ENCODE peak calls at places on chromosomes 3 and 15, in ten cellular contexts. F is lower leg skin, G is A549, H is breast epithelium, Y is IMR-90, Z is right lobe of liver, Q is HCT116, N is heart left ventricle, C is stomach, W is K562. X is an unnamed sample.

GRCh38 chr3:42148982-42149432 is 57.9 kb downstream of the TRAK1 start:
- DNase-seq in F (peak), G (no peak), H (peak), Y (peak), Z (no peak), Q (no peak), N (peak), C (peak), W (peak), X (peak)

GRCh38 chr15:79003301-79003700 is 58.5 kb upstream of the CTSH start:
- DNase-seq in F (no peak), G (no peak), H (no peak), Y (peak), Z (no peak), Q (no peak), N (peak), C (no peak), W (no peak), X (no peak)

GRCh38 chr15:29063646-29064045 is 177.9 kb downstream of the APBA2 start:
- DNase-seq in F (no peak), G (no peak), H (no peak), Y (no peak), Z (no peak), Q (no peak), N (no peak), C (no peak), W (no peak), X (no peak)

GRCh38 chr15:39028069-39028468 is 463.5 kb upstream of the RASGRP1 start:
- DNase-seq in F (peak), G (peak), H (no peak), Y (peak), Z (no peak), Q (no peak), N (peak), C (no peak), W (no peak), X (no peak)

GRCh38 chr3:127483902-127484591 is 106.5 kb downstream of the TPRA1 start:
- DNase-seq in F (no peak), G (no peak), H (no peak), Y (no peak), Z (peak), Q (no peak), N (no peak), C (peak), W (no peak), X (no peak)

GRCh38 chr3:62128028-62128427 is 245.3 kb downstream of the FEZF2 start:
- DNase-seq in F (peak), G (no peak), H (no peak), Y (no peak), Z (no peak), Q (no peak), N (no peak), C (no peak), W (no peak), X (peak)

GRCh38 chr3:63654931-63655330 is 2.5 kb downstream of the SNTN start:
- DNase-seq in F (no peak), G (no peak), H (no peak), Y (no peak), Z (no peak), Q (no peak), N (no peak), C (no peak), W (no peak), X (no peak)

GRCh38 chr3:128487813-128488635 is 5.0 kb downstream of the GATA2 start:
- DNase-seq in F (peak), G (peak), H (peak), Y (peak), Z (peak), Q (peak), N (peak), C (peak), W (peak), X (peak)

GRCh38 chr3:120625199-120625598 is 29.1 kb downstream of the NDUFB4 start:
- DNase-seq in F (no peak), G (no peak), H (no peak), Y (no peak), Z (peak), Q (no peak), N (no peak), C (no peak), W (no peak), X (no peak)

GRCh38 chr3:179642871-179643270 is 10.0 kb upstream of the USP13 start:
- DNase-seq in F (no peak), G (no peak), H (no peak), Y (no peak), Z (no peak), Q (no peak), N (no peak), C (no peak), W (no peak), X (no peak)

GRCh38 chr15:83398591-83398990 is 48.5 kb upstream of the SH3GL3 start:
- DNase-seq in F (no peak), G (no peak), H (no peak), Y (peak), Z (no peak), Q (no peak), N (no peak), C (no peak), W (no peak), X (no peak)

GRCh38 chr3:142180761-142181362 is 31.5 kb upstream of the TFDP2 start:
- DNase-seq in F (no peak), G (peak), H (no peak), Y (peak), Z (no peak), Q (peak), N (no peak), C (peak), W (peak), X (peak)

GRCh38 chr15:60763668-60764067 is 284.7 kb upstream of the ICE2 start:
- DNase-seq in F (no peak), G (no peak), H (no peak), Y (no peak), Z (no peak), Q (no peak), N (no peak), C (no peak), W (no peak), X (no peak)

GRCh38 chr3:13615019-13615528 is 66.1 kb downstream of the FBLN2 start:
- DNase-seq in F (no peak), G (no peak), H (no peak), Y (no peak), Z (no peak), Q (no peak), N (no peak), C (no peak), W (no peak), X (no peak)

GRCh38 chr3:13601692-13602080 is 52.8 kb downstream of the FBLN2 start:
- DNase-seq in F (no peak), G (no peak), H (no peak), Y (no peak), Z (no peak), Q (no peak), N (no peak), C (no peak), W (no peak), X (no peak)

GRCh38 chr3:81778678-81779182 is 17.3 kb upstream of the GBE1 start:
- DNase-seq in F (no peak), G (no peak), H (no peak), Y (peak), Z (no peak), Q (no peak), N (no peak), C (no peak), W (no peak), X (no peak)

GRCh38 chr15:28943611-28944230 is 57.9 kb downstream of the APBA2 start:
- DNase-seq in F (no peak), G (no peak), H (no peak), Y (no peak), Z (peak), Q (no peak), N (no peak), C (peak), W (no peak), X (no peak)

GRCh38 chr3:55664387-55664786 is 177.3 kb upstream of the WNT5A start:
- DNase-seq in F (no peak), G (no peak), H (no peak), Y (no peak), Z (no peak), Q (no peak), N (no peak), C (no peak), W (no peak), X (no peak)

GRCh38 chr15:71141572-71141971 is 26.3 kb downstream of the THSD4 start:
- DNase-seq in F (no peak), G (no peak), H (no peak), Y (no peak), Z (no peak), Q (no peak), N (no peak), C (no peak), W (no peak), X (no peak)

GRCh38 chr3:172746476-172746875 is 4.0 kb upstream of the ECT2 start:
- DNase-seq in F (no peak), G (no peak), H (no peak), Y (peak), Z (no peak), Q (no peak), N (no peak), C (no peak), W (no peak), X (no peak)

GRCh38 chr15:68797157-68797556 is 23.5 kb downstream of the ANP32A start:
- DNase-seq in F (no peak), G (no peak), H (no peak), Y (peak), Z (no peak), Q (no peak), N (no peak), C (no peak), W (no peak), X (no peak)

GRCh38 chr15:66293419-66294156 is at the start of gene DIS3L:
- DNase-seq in F (peak), G (peak), H (no peak), Y (peak), Z (peak), Q (no peak), N (peak), C (peak), W (peak), X (no peak)

GRCh38 chr3:145739926-145740325 is 421.1 kb downstream of the PLOD2 start:
- DNase-seq in F (no peak), G (no peak), H (no peak), Y (peak), Z (no peak), Q (no peak), N (no peak), C (no peak), W (no peak), X (no peak)

GRCh38 chr3:18740631-18741583 is 315.8 kb upstream of the SATB1 start:
- DNase-seq in F (no peak), G (no peak), H (no peak), Y (no peak), Z (no peak), Q (no peak), N (no peak), C (no peak), W (no peak), X (peak)

GRCh38 chr3:194396897-194397756 is 1.9 kb downstream of the GP5 start:
- DNase-seq in F (no peak), G (no peak), H (no peak), Y (no peak), Z (no peak), Q (no peak), N (no peak), C (no peak), W (no peak), X (no peak)

GRCh38 chr15:40054746-40055575 is 16.0 kb upstream of the SRP14 start:
- DNase-seq in F (no peak), G (no peak), H (no peak), Y (peak), Z (peak), Q (no peak), N (peak), C (peak), W (no peak), X (no peak)

GRCh38 chr15:64893481-64894394 is 18.0 kb upstream of the ANKDD1A start:
- DNase-seq in F (peak), G (no peak), H (peak), Y (peak), Z (peak), Q (peak), N (peak), C (peak), W (peak), X (peak)

GRCh38 chr3:171982829-171983228 is 56.5 kb upstream of the FNDC3B start:
- DNase-seq in F (no peak), G (no peak), H (no peak), Y (peak), Z (no peak), Q (no peak), N (no peak), C (no peak), W (no peak), X (no peak)

GRCh38 chr3:46865034-46865507 is 1.8 kb upstream of the MYL3 start:
- DNase-seq in F (peak), G (no peak), H (peak), Y (no peak), Z (no peak), Q (no peak), N (peak), C (no peak), W (no peak), X (peak)

GRCh38 chr3:16103472-16103871 is 71.0 kb upstream of the GALNT15 start:
- DNase-seq in F (no peak), G (no peak), H (no peak), Y (peak), Z (no peak), Q (no peak), N (no peak), C (no peak), W (no peak), X (no peak)

GRCh38 chr3:27681249-27681748 is 40.8 kb downstream of the EOMES start:
- DNase-seq in F (no peak), G (peak), H (no peak), Y (peak), Z (no peak), Q (peak), N (no peak), C (no peak), W (peak), X (peak)

GRCh38 chr15:68440136-68440535 is 8.2 kb upstream of the ITGA11 start:
- DNase-seq in F (no peak), G (no peak), H (no peak), Y (no peak), Z (no peak), Q (no peak), N (no peak), C (no peak), W (no peak), X (no peak)

GRCh38 chr3:52805270-52806039 is 10.9 kb downstream of the ITIH3 start:
- DNase-seq in F (no peak), G (no peak), H (no peak), Y (no peak), Z (no peak), Q (no peak), N (no peak), C (no peak), W (peak), X (no peak)

GRCh38 chr15:74203914-74204431 is 1.4 kb upstream of the STRA6 start:
- DNase-seq in F (no peak), G (no peak), H (peak), Y (peak), Z (no peak), Q (no peak), N (no peak), C (no peak), W (no peak), X (peak)

GRCh38 chr3:127328391-127328790 is 40.5 kb upstream of the PRR20G start:
- DNase-seq in F (no peak), G (no peak), H (no peak), Y (no peak), Z (no peak), Q (no peak), N (no peak), C (no peak), W (no peak), X (no peak)

GRCh38 chr15:57994468-57995154 is 70.9 kb downstream of the ALDH1A2 start:
- DNase-seq in F (no peak), G (no peak), H (no peak), Y (no peak), Z (no peak), Q (no peak), N (no peak), C (no peak), W (no peak), X (no peak)

GRCh38 chr3:133856316-133856715 is 39.4 kb downstream of the RAB6B start:
- DNase-seq in F (no peak), G (no peak), H (no peak), Y (peak), Z (no peak), Q (no peak), N (no peak), C (no peak), W (no peak), X (no peak)

GRCh38 chr15:52463638-52464037 is 65.0 kb downstream of the MYO5A start:
- DNase-seq in F (no peak), G (no peak), H (no peak), Y (peak), Z (no peak), Q (no peak), N (no peak), C (no peak), W (no peak), X (no peak)

GRCh38 chr3:31004025-31004678 is 109.7 kb upstream of the GADL1 start:
- DNase-seq in F (no peak), G (no peak), H (no peak), Y (peak), Z (no peak), Q (no peak), N (no peak), C (no peak), W (no peak), X (no peak)

GRCh38 chr3:107205354-107205753 is 171.9 kb upstream of the CCDC54 start:
- DNase-seq in F (no peak), G (no peak), H (no peak), Y (no peak), Z (no peak), Q (no peak), N (no peak), C (no peak), W (no peak), X (no peak)

DNA sequence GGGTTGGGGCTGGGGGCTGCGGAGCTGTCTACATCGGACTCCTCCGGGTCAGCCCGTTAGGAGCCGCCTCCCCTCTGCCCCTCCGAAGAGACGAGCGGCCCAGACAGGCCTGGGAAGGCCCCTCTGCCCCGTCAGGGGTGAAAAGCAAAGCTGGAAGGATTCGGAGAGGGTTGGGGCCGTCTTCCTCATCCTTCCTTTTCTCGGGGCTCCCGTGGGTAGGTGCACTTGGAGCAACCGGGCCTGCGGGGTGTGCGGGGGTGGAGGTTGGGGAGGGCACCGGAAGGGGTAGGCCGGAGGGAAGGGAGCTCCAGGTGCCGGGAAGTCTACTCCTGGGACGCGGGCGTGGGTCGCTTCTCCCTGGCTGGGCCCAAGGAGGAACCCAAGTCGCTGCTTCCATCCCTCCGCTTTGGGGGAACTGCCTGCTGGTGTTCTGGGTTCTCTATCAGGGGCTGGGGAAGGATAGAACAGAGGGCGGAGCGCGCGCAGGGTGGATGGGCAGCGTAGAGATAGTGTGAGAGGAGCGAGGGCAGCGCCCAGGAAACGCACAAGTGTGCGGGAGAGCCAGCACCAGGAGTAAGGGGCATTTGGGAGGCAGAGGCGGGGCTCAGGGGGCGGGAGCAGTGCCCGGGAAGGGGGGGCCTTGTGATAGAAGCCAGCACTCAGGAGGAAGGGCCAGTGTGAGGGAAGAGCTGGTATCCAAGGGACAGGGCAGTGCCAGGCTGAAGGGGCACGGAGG is 590 bp downstream of the POLR2H start:
- DNase-seq in F (peak), G (peak), H (peak), Y (peak), Z (peak), Q (peak), N (peak), C (peak), W (peak), X (peak)
- TF ChIP-seq POLR2A in F (no peak), G (peak), H (peak), Y (no peak), Z (no peak), Q (peak), N (no peak), C (no peak), W (no peak), X (peak)

DNA sequence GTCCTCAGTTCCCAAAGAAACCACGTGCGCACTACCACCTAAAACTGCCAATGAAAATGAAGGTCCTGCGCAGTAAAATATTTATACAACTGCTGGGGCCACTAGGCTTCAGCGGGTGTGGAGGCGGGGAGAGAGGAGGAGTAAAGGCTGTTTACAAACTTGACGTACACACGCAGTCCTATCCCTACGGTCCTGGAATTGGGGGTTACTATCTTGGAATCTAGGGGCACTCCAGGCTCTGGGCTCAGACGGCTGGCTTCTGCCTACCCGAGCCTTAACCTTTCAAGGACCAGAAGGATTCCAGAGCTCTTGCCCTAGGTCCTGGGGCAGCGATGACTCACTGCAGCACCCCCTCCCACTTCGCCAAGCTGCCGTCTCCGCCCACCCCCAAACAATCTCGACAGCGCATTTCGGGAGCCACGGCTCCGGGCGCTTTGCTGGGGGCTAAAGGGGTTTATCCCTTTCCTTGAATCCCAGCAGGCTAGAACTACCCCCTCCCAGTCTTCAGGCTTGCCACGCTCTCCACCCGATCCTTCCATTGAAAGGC is 3.0 kb downstream of the ADAMTS9 start:
- DNase-seq in F (peak), G (no peak), H (peak), Y (peak), Z (peak), Q (no peak), N (peak), C (no peak), W (no peak), X (no peak)
- TF ChIP-seq POLR2A in F (no peak), G (no peak), H (no peak), Y (no peak), Z (peak), Q (no peak), N (no peak), C (no peak), W (no peak), X (peak)

GRCh38 chr3:49718419-49719213 is 868 bp downstream of the AMIGO3 start:
- DNase-seq in F (no peak), G (no peak), H (no peak), Y (no peak), Z (peak), Q (no peak), N (peak), C (no peak), W (no peak), X (no peak)
- TF ChIP-seq POLR2A in F (no peak), G (no peak), H (no peak), Y (no peak), Z (no peak), Q (no peak), N (no peak), C (no peak), W (no peak), X (no peak)

DNA sequence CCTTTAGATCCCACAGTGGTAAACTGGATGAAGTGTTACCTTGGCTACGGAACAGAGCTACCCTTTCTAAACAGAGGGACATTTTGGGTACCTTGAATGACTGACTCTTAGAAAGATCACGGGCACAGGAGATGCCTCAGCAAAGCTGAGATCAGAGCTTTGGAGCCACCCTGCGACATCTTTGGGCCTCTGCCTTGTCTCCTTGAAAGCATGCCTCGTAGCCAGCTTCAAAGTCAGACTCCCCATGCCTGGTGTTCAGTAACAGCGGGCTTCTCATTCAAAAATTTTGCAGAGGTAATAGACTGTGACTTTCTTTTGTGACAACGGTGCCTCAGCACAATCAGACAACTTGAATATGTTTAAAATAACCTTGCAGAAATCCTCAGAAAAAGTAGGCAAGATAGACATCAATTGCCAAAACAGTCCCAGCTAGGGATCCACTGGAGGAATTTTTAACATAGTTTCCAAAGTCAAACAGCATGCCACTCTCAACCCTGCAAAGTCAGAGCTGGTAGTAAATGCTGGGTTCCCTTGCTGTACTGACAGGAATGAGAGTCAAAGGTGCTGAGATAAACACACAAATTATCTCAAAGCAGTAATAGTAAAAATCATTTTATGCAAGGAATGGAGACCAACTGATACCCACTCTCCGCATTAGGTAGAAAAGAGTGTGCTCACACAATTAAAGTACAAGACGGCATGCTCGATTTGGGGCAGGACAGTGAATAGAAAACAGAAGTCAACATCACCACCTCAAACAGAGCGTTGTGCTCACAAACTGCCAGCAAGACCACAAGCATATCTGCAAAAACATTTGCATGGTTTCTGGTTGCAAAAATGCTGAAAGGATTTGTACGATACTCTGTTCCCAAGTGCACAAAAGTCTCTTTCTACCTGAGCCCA is 82.1 kb downstream of the MYO1E start:
- DNase-seq in F (no peak), G (no peak), H (no peak), Y (no peak), Z (no peak), Q (no peak), N (no peak), C (no peak), W (no peak), X (no peak)
- TF ChIP-seq POLR2A in F (no peak), G (no peak), H (no peak), Y (no peak), Z (no peak), Q (no peak), N (no peak), C (no peak), W (no peak), X (no peak)

X was measured in tibial nerve.